ENCODE peak calls at places on chromosomes 11 and 22, in seven cellular contexts. V is fibroblast of lung, B is lower leg skin, R is fibroblast of mammary gland, W is PC-9, L is BJ, U is cardiac fibroblast. H is an unnamed sample.

GRCh38 chr11:67433536-67434394 is 3.7 kb downstream of the PTPRCAP start:
- DNase-seq in B (no peak), L (no peak), V (no peak), W (peak), R (no peak), U (no peak), H (no peak)

GRCh38 chr11:88352139-88352538 is 14.6 kb upstream of the CTSC start:
- DNase-seq in L (peak), R (no peak), V (peak), U (no peak), W (peak), B (no peak), H (no peak)

GRCh38 chr11:24697722-24698121 is 200.9 kb downstream of the LUZP2 start:
- DNase-seq in V (peak), L (no peak), W (no peak), R (peak), U (peak), B (no peak), H (no peak)

GRCh38 chr11:1667906-1668305 is 29.1 kb upstream of the KRTAP5-6 start:
- DNase-seq in V (no peak), R (no peak), L (no peak), B (no peak), U (no peak), W (no peak), H (no peak)

GRCh38 chr22:24432059-24432853 is 4.9 kb downstream of the ADORA2A start:
- DNase-seq in W (no peak), B (no peak), U (peak), L (no peak), R (peak), V (peak), H (no peak)

GRCh38 chr11:7871056-7871455 is 60.0 kb downstream of the OR10A6 start:
- DNase-seq in R (peak), W (no peak), B (no peak), L (no peak), U (peak), V (peak), H (no peak)

GRCh38 chr11:78796956-78797355 is 222.3 kb upstream of the NARS2 start:
- DNase-seq in W (peak), B (no peak), L (peak), V (peak), R (peak), U (peak), H (no peak)

GRCh38 chr22:30289980-30290313 is 642 bp upstream of the CASTOR1 start:
- DNase-seq in W (no peak), V (no peak), U (no peak), R (no peak), B (no peak), L (no peak), H (no peak)

GRCh38 chr22:50400406-50400805 is 57.3 kb downstream of the PPP6R2 start:
- DNase-seq in R (no peak), B (no peak), U (no peak), L (no peak), V (no peak), W (no peak), H (no peak)

GRCh38 chr11:74371269-74372039 is 26.8 kb downstream of the PGM2L1 start:
- DNase-seq in W (peak), V (peak), B (no peak), L (peak), U (peak), R (peak), H (no peak)

GRCh38 chr11:124899376-124900145 is 1.9 kb upstream of the ROBO4 start:
- DNase-seq in B (no peak), W (no peak), U (peak), V (no peak), L (no peak), R (peak), H (no peak)
- TF ChIP-seq CTCF in B (no peak), W (no peak), U (no peak), V (no peak), L (peak), R (no peak), H (no peak)

GRCh38 chr11:118914178-118914918 is 11.4 kb downstream of the BCL9L start:
- DNase-seq in W (peak), R (no peak), L (no peak), V (no peak), B (no peak), U (no peak), H (peak)

GRCh38 chr11:118911880-118912741 is 13.6 kb downstream of the BCL9L start:
- DNase-seq in R (peak), V (peak), B (peak), U (peak), W (peak), L (peak), H (peak)

GRCh38 chr11:118911113-118911879 is 14.4 kb downstream of the BCL9L start:
- DNase-seq in R (peak), V (no peak), U (peak), L (no peak), W (peak), B (no peak), H (no peak)

GRCh38 chr11:118913411-118914125 is 12.2 kb downstream of the BCL9L start:
- DNase-seq in V (no peak), B (no peak), L (no peak), R (no peak), U (no peak), W (peak), H (no peak)

DNA sequence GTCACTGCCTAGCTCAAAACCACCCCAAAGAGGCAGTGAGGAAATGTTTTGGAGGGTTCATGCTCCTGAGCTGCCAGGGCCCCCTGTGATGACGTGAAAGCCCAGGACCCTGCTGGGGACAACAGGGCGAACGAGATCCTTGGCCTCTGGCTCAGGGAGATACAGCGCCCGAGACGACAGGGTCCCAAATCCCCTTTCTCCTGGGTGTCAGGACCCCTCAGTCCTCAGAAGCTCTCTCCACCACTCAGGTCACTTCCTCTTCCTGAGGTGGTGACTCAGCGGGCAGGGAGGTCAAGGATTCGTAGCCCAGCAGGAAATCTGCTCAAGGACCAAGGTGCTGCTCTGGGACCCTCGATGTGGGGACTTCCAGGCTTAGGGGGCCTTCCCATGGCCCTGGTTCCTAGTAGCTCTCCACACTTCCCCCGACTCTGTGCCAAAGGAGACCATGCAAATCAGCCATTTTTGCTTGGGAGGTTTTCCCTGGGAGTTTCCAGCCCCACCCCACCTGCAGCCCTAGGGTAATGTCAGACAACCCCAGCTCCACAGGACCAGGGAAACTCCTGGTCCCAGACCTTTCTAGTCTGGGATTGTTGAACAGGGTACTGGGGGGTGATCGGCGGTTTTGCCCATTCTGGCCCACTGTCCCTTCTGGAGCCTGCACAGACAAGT is 12.8 kb downstream of the BCL9L start:
- DNase-seq in V (no peak), U (peak), L (no peak), W (peak), B (no peak), R (peak), H (no peak)
- H3K4me3 ChIP-seq in V (no peak), U (no peak), L (no peak), W (peak), B (no peak), R (no peak), H (peak)

GRCh38 chr11:60169264-60169915 is 13.5 kb downstream of the MS4A6A start:
- DNase-seq in W (peak), R (peak), U (peak), B (peak), L (no peak), V (no peak), H (no peak)
- TF ChIP-seq CTCF in W (peak), R (peak), U (peak), B (no peak), L (no peak), V (no peak), H (no peak)

DNA sequence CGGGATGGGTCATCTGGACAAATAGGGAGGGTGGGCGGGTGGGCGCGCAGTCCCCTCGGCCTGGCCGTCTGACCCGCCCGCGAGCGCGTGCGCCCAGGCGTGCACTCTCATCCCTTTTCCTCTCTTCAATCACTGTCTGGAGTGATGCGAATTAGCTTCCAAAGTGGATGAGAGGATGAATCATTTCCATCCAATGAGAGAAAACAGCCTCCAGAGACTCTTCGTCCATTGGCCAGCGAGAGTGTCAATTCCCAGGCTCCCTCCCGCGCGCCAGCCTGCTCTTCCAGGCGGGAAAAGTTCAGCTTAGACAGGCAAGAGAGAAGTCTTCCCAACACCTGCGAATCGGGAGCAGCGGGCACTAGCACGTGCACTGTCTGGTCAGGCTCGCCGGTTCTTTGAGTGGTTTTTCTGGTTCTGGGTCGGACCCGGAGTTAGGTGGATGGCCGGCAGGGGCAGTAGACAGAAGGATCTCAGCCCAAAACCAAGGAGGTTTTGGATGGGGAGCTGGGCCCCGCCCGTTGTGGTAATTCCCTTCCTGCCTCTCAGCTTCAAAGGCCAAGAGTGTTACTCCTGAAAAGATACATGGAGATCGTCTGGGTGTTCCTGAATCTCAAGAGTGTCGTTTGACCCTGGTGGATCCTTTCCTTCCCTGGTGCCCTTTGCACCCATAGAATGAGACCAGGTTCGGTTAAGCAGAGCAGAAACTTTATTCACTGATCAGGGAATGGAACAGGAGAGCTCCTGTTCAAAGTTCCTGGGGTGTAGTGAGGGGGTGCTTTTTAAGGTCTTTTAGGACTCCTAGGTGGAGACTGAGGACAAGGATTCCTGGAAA is 33.4 kb upstream of the GLYATL1 start:
- DNase-seq in L (peak), R (peak), W (no peak), B (peak), U (peak), V (peak), H (no peak)
- H3K4me3 ChIP-seq in L (peak), R (peak), W (no peak), B (no peak), U (peak), V (peak), H (peak)

GRCh38 chr11:72556433-72556832 is 117.8 kb downstream of the PDE2A start:
- DNase-seq in R (no peak), W (no peak), V (no peak), L (no peak), B (no peak), U (no peak), H (no peak)

GRCh38 chr11:72561856-72562255 is 112.4 kb downstream of the PDE2A start:
- DNase-seq in L (no peak), B (no peak), V (no peak), R (no peak), W (no peak), U (no peak), H (no peak)

DNA sequence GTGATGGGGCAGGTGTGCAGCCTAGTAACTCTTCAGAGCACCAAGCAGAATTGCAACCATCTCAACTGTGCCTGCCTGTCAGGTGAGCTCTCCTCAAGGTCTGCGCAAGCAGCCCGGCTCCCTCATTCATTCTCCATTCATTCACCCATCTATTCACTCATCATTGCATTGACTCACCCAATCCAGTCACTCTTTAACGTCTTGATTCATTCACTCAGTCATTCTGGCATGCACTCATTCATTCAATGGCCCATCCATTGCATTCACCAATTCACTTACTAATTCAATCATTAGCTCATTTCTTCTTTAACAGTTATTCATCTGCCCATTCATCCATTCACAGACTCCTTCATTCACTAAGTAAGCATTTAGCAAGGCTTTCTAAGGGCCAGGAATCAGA is 111.8 kb downstream of the PDE2A start:
- DNase-seq in R (no peak), U (no peak), B (no peak), W (no peak), L (no peak), V (no peak), H (no peak)
- TF ChIP-seq CTCF in R (no peak), U (no peak), B (no peak), W (no peak), L (no peak), V (no peak), H (no peak)

DNA sequence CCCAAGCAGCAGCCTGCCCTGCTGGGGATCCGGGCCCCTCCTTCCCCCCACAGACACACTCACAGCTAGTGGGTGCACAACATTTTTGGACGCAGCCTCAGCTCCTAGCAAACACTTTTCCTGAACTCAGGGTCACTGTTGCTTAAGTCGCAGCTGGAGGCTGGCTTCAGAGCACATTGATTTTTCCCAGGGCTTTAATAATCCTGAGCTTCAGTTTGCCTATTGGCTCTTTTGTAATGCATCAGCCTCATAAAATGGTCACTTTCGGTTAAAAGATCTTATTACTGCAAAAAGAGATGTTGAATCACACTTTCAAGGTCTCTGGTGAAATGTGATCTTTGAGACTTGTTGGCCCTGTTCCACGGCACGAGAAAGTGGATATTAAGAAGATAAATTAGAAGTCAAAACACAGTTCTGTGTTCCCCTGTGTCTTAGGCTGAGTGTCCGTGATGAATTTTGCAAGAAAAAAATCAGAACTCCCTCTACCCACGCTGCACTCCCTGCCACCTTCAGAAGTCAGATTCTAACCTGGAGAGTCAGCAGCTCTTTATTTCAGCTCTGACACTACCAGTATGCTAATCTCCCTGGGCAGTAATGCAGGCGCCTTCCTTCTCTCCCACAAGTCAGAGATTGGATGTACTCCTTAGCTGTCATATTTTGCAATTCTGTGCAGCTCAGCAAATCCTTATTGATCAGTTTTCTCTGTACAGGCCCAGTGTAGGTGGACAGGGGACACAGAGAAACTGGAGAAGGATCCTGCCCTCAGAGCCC is 158.2 kb upstream of the E2F8 start:
- DNase-seq in B (no peak), W (peak), U (peak), R (peak), L (peak), V (peak), H (peak)
- H3K4me3 ChIP-seq in B (no peak), W (peak), U (no peak), R (no peak), L (no peak), V (no peak), H (no peak)

DNA sequence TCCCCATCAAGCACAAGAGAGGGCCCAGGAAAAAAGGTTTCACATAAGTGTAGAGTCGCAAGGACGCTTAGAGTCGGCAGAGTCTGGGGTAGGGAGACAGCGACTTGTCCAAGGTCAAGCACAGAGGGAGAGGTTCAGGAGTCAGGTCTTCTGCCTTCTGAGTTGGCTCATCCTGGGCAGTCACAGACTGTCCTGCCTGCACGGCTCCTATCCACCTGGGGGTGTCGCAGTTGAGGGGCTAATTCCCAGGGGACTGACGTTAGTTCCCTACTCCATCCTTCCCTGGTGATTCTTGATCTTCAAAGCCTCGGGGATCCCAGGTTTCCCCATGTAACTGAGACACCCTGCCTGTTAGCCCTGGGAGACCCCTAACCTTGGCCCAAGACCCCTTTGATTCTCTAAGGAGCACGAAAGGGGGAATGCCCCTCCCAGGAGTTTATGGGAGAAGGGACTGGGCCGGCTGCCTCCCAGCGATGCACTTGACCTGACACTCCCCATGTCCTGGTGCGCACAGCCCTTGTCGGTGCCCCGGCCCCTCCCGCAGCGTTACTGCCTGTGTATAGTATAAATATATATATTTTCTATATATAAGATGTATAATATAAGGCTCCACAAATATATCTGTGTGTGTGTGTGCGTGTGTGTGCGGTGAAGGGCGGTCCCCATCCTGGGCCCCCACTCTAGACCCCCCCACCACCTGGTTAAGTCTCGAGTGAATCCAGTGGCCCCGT is 14.7 kb upstream of the TAB1 start:
- DNase-seq in V (peak), B (no peak), R (no peak), L (no peak), W (peak), U (peak), H (no peak)
- TF ChIP-seq CTCF in V (peak), B (no peak), R (peak), L (peak), W (no peak), U (peak), H (no peak)

DNA sequence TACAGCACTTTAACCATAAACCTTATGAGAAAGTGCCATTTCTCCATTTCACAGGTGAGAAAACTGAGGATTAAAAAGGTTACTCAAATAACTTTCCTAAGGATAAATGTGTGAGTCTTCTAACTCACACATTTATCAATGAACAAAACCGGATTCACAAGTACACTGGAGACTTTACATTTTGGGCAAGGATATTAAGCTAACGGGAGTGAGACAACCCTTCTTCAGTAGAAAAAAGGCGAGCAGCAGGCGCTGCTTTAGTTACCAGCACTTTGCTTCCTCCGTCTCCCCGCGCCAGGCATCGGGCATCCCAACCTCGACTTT is 356 bp upstream of the TTC12 start:
- DNase-seq in B (no peak), W (no peak), L (no peak), U (no peak), R (no peak), V (no peak), H (no peak)
- H3K4me3 ChIP-seq in B (no peak), W (peak), L (peak), U (peak), R (peak), V (peak), H (peak)

GRCh38 chr11:27864046-27865025 is 164.1 kb upstream of the BDNF start:
- DNase-seq in B (no peak), W (peak), L (no peak), V (no peak), R (no peak), U (no peak), H (no peak)
- TF ChIP-seq CTCF in B (no peak), W (no peak), L (no peak), V (no peak), R (no peak), U (no peak), H (no peak)

GRCh38 chr11:70660059-70660888 is 261.9 kb downstream of the CTTN start:
- DNase-seq in V (no peak), U (no peak), R (no peak), W (no peak), B (no peak), L (no peak), H (no peak)

GRCh38 chr11:70660889-70661197 is 262.5 kb downstream of the CTTN start:
- DNase-seq in L (no peak), B (no peak), R (no peak), V (no peak), U (no peak), W (no peak), H (no peak)

GRCh38 chr11:70662691-70663098 is 264.4 kb downstream of the CTTN start:
- DNase-seq in R (no peak), B (no peak), L (no peak), U (no peak), V (no peak), W (no peak), H (no peak)

GRCh38 chr11:70663815-70664214 is 265.5 kb downstream of the CTTN start:
- DNase-seq in U (no peak), B (no peak), V (no peak), R (no peak), L (no peak), W (no peak), H (no peak)

GRCh38 chr11:70661763-70662501 is 263.6 kb downstream of the CTTN start:
- DNase-seq in V (no peak), L (no peak), B (no peak), R (peak), U (peak), W (no peak), H (no peak)
- H3K4me3 ChIP-seq in V (no peak), L (peak), B (no peak), R (peak), U (peak), W (no peak), H (peak)